ENCODE peak calls at places on chromosome 22, in seven cellular contexts. X, C, A, B, L, K and V are unnamed samples. For H3K4me1, the result is how much of the 10 kb centered on the place peaks cover.

GRCh38 chr22:50118557-50119168 is 28.9 kb downstream of the MOV10L1 start:
- DNase-seq in X (no peak), C (peak), A (no peak), B (no peak), L (no peak), K (no peak), V (no peak)

GRCh38 chr22:44567846-44568493 is 69.9 kb upstream of the RTL6 start:
- DNase-seq in X (peak), C (peak), A (no peak), B (peak), L (peak), K (peak), V (peak)

GRCh38 chr22:44279059-44279340 is 33.8 kb downstream of the SHISAL1 start:
- DNase-seq in X (no peak), C (no peak), A (no peak), B (no peak), L (no peak), K (no peak), V (no peak)

GRCh38 chr22:38172489-38173155 is 9.0 kb downstream of the PLA2G6 start:
- DNase-seq in X (no peak), C (peak), A (peak), B (peak), L (peak), K (no peak), V (peak)

GRCh38 chr22:23884133-23884532 is 10.1 kb upstream of the MIF start:
- DNase-seq in X (no peak), C (no peak), A (no peak), B (no peak), L (no peak), K (no peak), V (peak)

GRCh38 chr22:49134076-49134475 is 693.6 kb downstream of the BRD1 start:
- DNase-seq in X (no peak), C (no peak), A (no peak), B (no peak), L (no peak), K (no peak), V (no peak)

GRCh38 chr22:49233507-49234100 is 594.1 kb downstream of the BRD1 start:
- DNase-seq in X (no peak), C (no peak), A (no peak), B (no peak), L (no peak), K (peak), V (no peak)

GRCh38 chr22:47918936-47919505 is 1156.6 kb downstream of the TBC1D22A start:
- DNase-seq in X (no peak), C (no peak), A (no peak), B (no peak), L (no peak), K (no peak), V (no peak)

GRCh38 chr22:37502342-37503182 is 16.4 kb upstream of the MFNG start:
- DNase-seq in X (peak), C (peak), A (no peak), B (no peak), L (peak), K (no peak), V (peak)

GRCh38 chr22:19663286-19663815 is 51.0 kb upstream of the SEPTIN5 start:
- DNase-seq in X (no peak), C (peak), A (peak), B (peak), L (peak), K (no peak), V (peak)

GRCh38 chr22:44102121-44102520 is 78.0 kb downstream of the PARVB start:
- DNase-seq in X (no peak), C (no peak), A (no peak), B (peak), L (no peak), K (no peak), V (no peak)

GRCh38 chr22:25942126-25942988 is 200.4 kb downstream of the MYO18B start:
- DNase-seq in X (no peak), C (no peak), A (peak), B (no peak), L (no peak), K (no peak), V (no peak)

GRCh38 chr22:46764140-46764680 is 1.8 kb downstream of the TBC1D22A start:
- DNase-seq in X (no peak), C (no peak), A (no peak), B (no peak), L (no peak), K (no peak), V (no peak)

GRCh38 chr22:49042877-49043859 is 784.5 kb downstream of the BRD1 start:
- DNase-seq in X (no peak), C (no peak), A (no peak), B (peak), L (no peak), K (no peak), V (no peak)

GRCh38 chr22:27581688-27582087 is 219.9 kb downstream of the MN1 start:
- DNase-seq in X (peak), C (peak), A (peak), B (peak), L (peak), K (no peak), V (peak)

GRCh38 chr22:45970709-45971388 is 6.1 kb downstream of the WNT7B start:
- DNase-seq in X (no peak), C (no peak), A (no peak), B (no peak), L (no peak), K (peak), V (no peak)

GRCh38 chr22:37818397-37819099 is 4.6 kb upstream of the GALR3 start:
- DNase-seq in X (peak), C (peak), A (peak), B (peak), L (peak), K (peak), V (peak)

GRCh38 chr22:50153756-50154140 is 16.8 kb upstream of the PANX2 start:
- DNase-seq in X (no peak), C (no peak), A (no peak), B (no peak), L (no peak), K (no peak), V (no peak)

GRCh38 chr22:48574776-48575566 is 1252.7 kb downstream of the BRD1 start:
- DNase-seq in X (no peak), C (no peak), A (no peak), B (peak), L (peak), K (peak), V (peak)

GRCh38 chr22:22157500-22157822 is 87.1 kb upstream of the VPREB1 start:
- DNase-seq in X (no peak), C (no peak), A (no peak), B (no peak), L (no peak), K (no peak), V (no peak)

GRCh38 chr22:26391623-26392022 is 37.4 kb upstream of the ASPHD2 start:
- DNase-seq in X (no peak), C (no peak), A (no peak), B (no peak), L (no peak), K (no peak), V (no peak)

GRCh38 chr22:23078462-23078787 is 8.1 kb downstream of the GNAZ start:
- DNase-seq in X (no peak), C (no peak), A (no peak), B (no peak), L (no peak), K (no peak), V (no peak)

GRCh38 chr22:24095816-24096215 is 84.7 kb downstream of the CABIN1 start:
- DNase-seq in X (peak), C (no peak), A (no peak), B (no peak), L (no peak), K (no peak), V (no peak)

GRCh38 chr22:29016067-29016938 is 45.3 kb downstream of the C22orf31 start:
- DNase-seq in X (no peak), C (no peak), A (no peak), B (no peak), L (no peak), K (no peak), V (no peak)

DNA sequence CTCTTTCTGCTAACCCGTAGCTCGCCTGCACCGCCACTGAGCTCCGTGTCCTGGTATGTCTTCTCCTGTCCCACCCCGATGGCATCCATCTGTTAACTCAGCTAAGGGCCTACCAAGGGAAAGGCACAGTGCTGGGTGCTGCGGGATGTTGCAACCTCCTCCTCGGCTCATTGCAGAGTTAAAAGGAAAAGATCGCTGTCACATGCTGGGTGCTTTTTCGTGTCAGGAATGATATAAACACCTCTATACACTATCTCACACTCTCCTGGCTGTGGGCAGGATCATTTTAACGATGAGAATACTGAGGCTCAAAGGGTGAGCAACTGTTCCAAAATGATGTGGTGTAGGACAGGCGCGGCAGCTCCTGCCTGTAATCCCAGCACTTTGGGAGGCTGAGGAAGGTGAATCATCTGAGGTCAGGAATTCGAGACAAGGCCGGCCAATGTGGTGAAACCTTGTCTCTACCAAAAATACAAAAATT is 10.1 kb downstream of the TXN2 start:
- DNase-seq in X (no peak), C (peak), A (no peak), B (no peak), L (no peak), K (no peak), V (no peak)
- H3K27ac ChIP-seq in X (peak), C (no peak), A (no peak), B (peak), L (no peak), K (no peak), V (no peak)

DNA sequence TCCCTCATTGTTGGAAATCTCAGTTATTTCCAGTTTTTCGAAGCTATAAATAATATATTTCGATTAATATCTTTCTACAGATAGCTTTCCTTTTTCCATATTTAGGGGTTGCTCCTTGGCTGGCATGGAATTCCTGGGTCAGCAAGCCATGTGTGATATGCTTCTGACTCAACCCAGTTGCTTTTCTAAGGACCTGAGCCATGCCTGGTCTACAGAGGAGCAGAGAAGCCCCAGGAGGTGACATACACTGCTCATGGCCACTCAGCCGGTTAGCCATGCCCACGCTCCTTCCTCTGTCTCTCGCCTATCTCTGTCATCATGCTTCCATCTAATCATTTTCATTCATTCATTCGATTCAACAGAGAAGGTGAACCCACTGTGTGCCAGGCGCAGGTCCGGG is 23.2 kb upstream of the PDGFB start:
- DNase-seq in X (no peak), C (no peak), A (no peak), B (no peak), L (no peak), K (no peak), V (no peak)
- H3K4me1 ChIP-seq in X (under half), C (under half), A (under half), B (under half), L (under half), K (under half), V (under half)

GRCh38 chr22:41305646-41306045 is 4.3 kb downstream of the ZC3H7B start:
- DNase-seq in X (no peak), C (peak), A (no peak), B (no peak), L (no peak), K (no peak), V (no peak)
- H3K27ac ChIP-seq in X (no peak), C (peak), A (no peak), B (no peak), L (no peak), K (no peak), V (no peak)

DNA sequence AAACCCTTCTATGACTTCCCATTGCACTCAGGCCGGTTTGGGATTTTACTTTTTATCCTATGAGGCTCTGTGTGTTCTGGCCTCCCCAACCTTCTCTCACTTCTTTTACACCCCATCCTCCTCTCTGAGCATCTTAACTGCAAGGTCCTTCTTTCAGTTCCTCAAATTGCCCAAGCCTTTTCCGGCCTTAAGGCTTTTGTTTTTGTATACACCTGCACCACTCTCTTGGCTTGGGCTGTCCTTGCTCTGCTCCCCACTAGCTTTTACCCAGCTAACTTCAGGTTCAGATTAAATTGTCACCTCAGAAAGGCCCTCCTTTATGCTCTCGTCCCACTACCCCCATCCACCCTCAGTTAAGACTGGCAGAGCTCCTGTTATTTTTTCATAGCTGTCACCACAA is 55.5 kb downstream of the FAM83F start:
- DNase-seq in X (no peak), C (no peak), A (no peak), B (no peak), L (no peak), K (no peak), V (no peak)
- H3K4me1 ChIP-seq in X (under half), C (under half), A (under half), B (under half), L (under half), K (under half), V (under half)

GRCh38 chr22:32854351-32854804 is 52.9 kb downstream of the TIMP3 start:
- DNase-seq in X (no peak), C (no peak), A (no peak), B (no peak), L (no peak), K (no peak), V (no peak)

GRCh38 chr22:32858121-32858703 is 56.7 kb downstream of the TIMP3 start:
- DNase-seq in X (no peak), C (no peak), A (no peak), B (no peak), L (no peak), K (no peak), V (no peak)

GRCh38 chr22:32852346-32853251 is 51.1 kb downstream of the TIMP3 start:
- DNase-seq in X (no peak), C (peak), A (peak), B (no peak), L (no peak), K (no peak), V (no peak)

GRCh38 chr22:32853662-32854061 is 52.2 kb downstream of the TIMP3 start:
- DNase-seq in X (no peak), C (no peak), A (no peak), B (no peak), L (no peak), K (no peak), V (no peak)

GRCh38 chr22:32855023-32855756 is 53.7 kb downstream of the TIMP3 start:
- DNase-seq in X (no peak), C (no peak), A (no peak), B (no peak), L (no peak), K (no peak), V (no peak)
- H3K27ac ChIP-seq in X (no peak), C (no peak), A (peak), B (no peak), L (peak), K (no peak), V (no peak)

DNA sequence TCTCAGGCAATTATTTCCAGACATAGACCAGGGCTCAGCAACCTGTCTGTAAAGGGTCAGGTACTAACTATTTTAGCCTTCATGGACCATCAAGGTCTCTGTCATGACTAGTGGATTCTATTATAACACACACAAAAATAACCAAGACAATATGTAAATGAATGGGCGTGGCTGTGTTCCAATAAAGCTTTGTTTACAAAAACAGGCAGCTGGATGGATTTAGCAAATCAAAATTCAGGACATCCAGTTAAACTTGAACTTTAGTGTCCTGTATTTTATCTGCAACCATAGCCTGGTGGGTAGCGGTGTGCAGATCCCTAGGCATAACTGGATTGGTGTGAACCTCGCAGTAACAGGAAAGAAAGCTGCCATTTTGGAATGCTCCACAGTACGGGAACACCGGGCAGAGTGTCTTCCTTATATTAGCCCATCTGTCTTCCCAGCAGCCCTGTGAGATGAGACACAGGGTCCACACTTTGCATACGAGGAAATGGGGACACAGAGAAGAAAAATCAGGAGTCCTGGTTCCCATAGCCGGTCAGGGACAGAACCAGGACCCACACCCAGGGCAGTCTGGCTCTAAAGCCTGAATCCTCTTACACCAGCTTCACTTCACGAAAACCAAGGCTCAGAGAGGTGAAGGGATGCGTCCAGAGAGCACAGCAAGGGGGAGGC is 15.6 kb downstream of the LIF start:
- DNase-seq in X (no peak), C (no peak), A (no peak), B (no peak), L (no peak), K (no peak), V (no peak)
- H3K4me1 ChIP-seq in X (under half), C (under half), A (under half), B (under half), L (under half), K (under half), V (under half)

DNA sequence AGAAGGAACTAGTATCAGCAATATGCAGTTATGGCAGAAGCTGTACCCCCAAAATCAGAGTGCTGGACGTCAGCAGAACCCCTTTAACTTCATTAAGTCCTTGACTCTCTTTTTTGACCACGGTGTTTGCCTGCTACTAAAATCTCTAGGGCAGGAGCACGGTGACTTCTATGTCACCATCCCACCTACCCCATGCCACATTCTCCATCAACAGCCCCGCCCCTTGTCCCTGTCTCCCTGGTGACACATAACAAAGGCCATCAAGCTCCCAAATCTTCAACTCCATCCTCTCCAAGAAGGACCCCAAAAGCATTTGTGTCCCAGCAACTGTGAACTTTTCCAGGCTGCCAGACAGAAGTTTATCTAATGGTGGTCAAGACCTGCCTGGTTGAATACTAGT is 894 bp downstream of the ADA2 start:
- DNase-seq in X (no peak), C (no peak), A (no peak), B (no peak), L (peak), K (no peak), V (no peak)
- H3K27ac ChIP-seq in X (peak), C (no peak), A (no peak), B (no peak), L (peak), K (no peak), V (no peak)

GRCh38 chr22:42976534-42976933 is 38.4 kb downstream of the PACSIN2 start:
- DNase-seq in X (no peak), C (no peak), A (no peak), B (no peak), L (no peak), K (no peak), V (no peak)
- H3K4me1 ChIP-seq in X (under half), C (under half), A (half or more), B (under half), L (half or more), K (under half), V (under half)